ENCODE peak calls at places on chromosomes 13 and 19, in nine cellular contexts. R is mammary epithelial cell, O is neural progenitor cell, P is fibroblast of lung, G is keratinocyte, N is endodermal cell, J is MM.1S, T is astrocyte, W is SK-N-SH. H is an unnamed sample.

GRCh38 chr19:28526042-28526441 is 686.9 kb downstream of the UQCRFS1 start:
- DNase-seq in W (no peak), G (no peak), N (no peak), O (no peak), T (no peak), J (no peak), R (no peak), P (no peak), H (no peak)

GRCh38 chr19:30049844-30050667 is 108.0 kb downstream of the URI1 start:
- DNase-seq in J (no peak), R (no peak), G (no peak), O (no peak), N (no peak), P (peak), W (peak), T (no peak), H (no peak)

GRCh38 chr19:6481541-6482342 is at the start of gene DENND1C:
- DNase-seq in O (peak), P (no peak), G (no peak), J (peak), R (no peak), W (peak), N (peak), T (no peak), H (no peak)

GRCh38 chr19:35249848-35250711 is 1.3 kb downstream of the LSR start:
- DNase-seq in J (no peak), P (no peak), W (no peak), N (peak), R (no peak), G (no peak), T (no peak), O (no peak), H (peak)

GRCh38 chr13:22960827-22961226 is 220.0 kb upstream of the SGCG start:
- DNase-seq in P (no peak), T (no peak), G (no peak), W (no peak), R (no peak), N (peak), O (no peak), J (no peak), H (no peak)

GRCh38 chr13:75437582-75438318 is 44.2 kb downstream of the TBC1D4 start:
- DNase-seq in W (no peak), G (no peak), O (peak), P (peak), J (no peak), T (peak), R (no peak), N (no peak), H (no peak)

GRCh38 chr13:24503376-24503690 is 9.2 kb downstream of the PARP4 start:
- DNase-seq in O (no peak), G (no peak), N (no peak), J (no peak), T (no peak), W (no peak), P (no peak), R (no peak), H (peak)

GRCh38 chr19:46785980-46786235 is 2.5 kb downstream of the SLC1A5 start:
- DNase-seq in N (no peak), O (no peak), R (no peak), W (no peak), P (no peak), J (no peak), T (no peak), G (no peak), H (no peak)

GRCh38 chr19:17159466-17160393 is 55.4 kb upstream of the USE1 start:
- DNase-seq in J (no peak), O (no peak), T (peak), W (no peak), G (no peak), N (peak), P (peak), R (peak), H (no peak)

GRCh38 chr13:40764587-40765403 is 6.2 kb downstream of the MRPS31 start:
- DNase-seq in N (no peak), O (no peak), T (peak), G (no peak), W (no peak), J (no peak), P (no peak), R (peak), H (no peak)

GRCh38 chr13:48749144-48749543 is 95.4 kb downstream of the CYSLTR2 start:
- DNase-seq in O (no peak), G (no peak), N (no peak), W (no peak), P (peak), T (peak), R (peak), J (no peak), H (no peak)
- H3K9ac ChIP-seq in O (no peak), G (peak), N (no peak), W (no peak), P (no peak), T (peak), R (peak), J (no peak), H (no peak)

GRCh38 chr13:101576977-101577376 is 124.5 kb downstream of the ITGBL1 start:
- DNase-seq in R (no peak), T (no peak), O (no peak), W (no peak), G (no peak), N (no peak), J (no peak), P (no peak), H (no peak)
- TF ChIP-seq CTCF in R (no peak), T (no peak), O (no peak), W (no peak), G (no peak), N (peak), J (no peak), P (no peak), H (no peak)

GRCh38 chr19:49800771-49801170 is 12.3 kb downstream of the FUZ start:
- DNase-seq in G (no peak), W (no peak), O (no peak), N (no peak), R (no peak), P (no peak), J (no peak), T (no peak), H (no peak)

GRCh38 chr19:49799798-49800376 is 13.2 kb downstream of the FUZ start:
- DNase-seq in G (no peak), J (no peak), W (no peak), T (no peak), O (peak), R (no peak), P (no peak), N (peak), H (no peak)

GRCh38 chr19:49802836-49803528 is 10.1 kb downstream of the FUZ start:
- DNase-seq in G (no peak), J (no peak), N (no peak), W (no peak), O (no peak), T (no peak), P (no peak), R (no peak), H (no peak)

GRCh38 chr19:49801966-49802661 is 11.0 kb downstream of the FUZ start:
- DNase-seq in N (peak), O (peak), R (no peak), G (no peak), T (peak), W (peak), P (peak), J (no peak), H (peak)

GRCh38 chr19:49801401-49801888 is 11.6 kb downstream of the FUZ start:
- DNase-seq in P (no peak), O (no peak), R (no peak), G (no peak), T (no peak), N (no peak), W (no peak), J (no peak), H (no peak)
- H3K4me3 ChIP-seq in P (peak), O (peak), R (no peak), G (no peak), T (no peak), N (no peak), W (peak), J (no peak), H (peak)

GRCh38 chr13:28136916-28137315 is 1.4 kb upstream of the PAN3 start:
- DNase-seq in W (no peak), T (no peak), G (no peak), N (no peak), O (no peak), P (peak), R (no peak), J (peak), H (no peak)
- H3K9ac ChIP-seq in W (peak), T (peak), G (peak), N (peak), O (peak), P (no peak), R (peak), J (peak), H (peak)

GRCh38 chr19:33194527-33194883 is 375 bp downstream of the LRP3 start:
- DNase-seq in T (no peak), N (peak), G (no peak), O (peak), P (no peak), J (no peak), W (no peak), R (no peak), H (no peak)

GRCh38 chr19:33193864-33194362 is at the start of gene LRP3:
- DNase-seq in J (no peak), G (no peak), P (peak), R (no peak), W (peak), T (no peak), N (peak), O (peak), H (peak)

GRCh38 chr19:33191501-33191900 is 2.6 kb upstream of the LRP3 start:
- DNase-seq in O (no peak), T (no peak), G (no peak), J (no peak), P (no peak), W (no peak), N (peak), R (no peak), H (no peak)

GRCh38 chr19:33193269-33193863 is 764 bp upstream of the LRP3 start:
- DNase-seq in O (no peak), G (no peak), T (no peak), P (no peak), N (no peak), W (no peak), R (no peak), J (no peak), H (no peak)

DNA sequence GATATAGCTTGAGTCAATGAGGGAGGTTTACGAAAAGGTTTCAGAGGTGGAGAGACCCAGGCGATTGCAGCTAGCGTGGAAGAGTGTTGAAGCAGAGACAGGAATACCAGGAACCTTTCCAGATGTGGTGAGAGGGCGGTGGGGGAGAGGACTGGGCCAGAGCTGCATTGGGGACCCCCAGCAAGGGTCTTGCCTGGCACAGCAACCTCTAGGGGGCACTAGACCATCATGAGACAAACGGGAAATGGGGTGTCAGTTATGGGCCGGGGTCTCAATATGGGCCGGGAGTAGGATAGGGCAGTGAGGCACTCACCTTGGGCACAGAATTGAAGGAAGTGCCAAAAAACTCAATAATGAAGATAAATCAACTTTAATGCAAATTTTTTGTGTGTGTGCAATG is 2.1 kb upstream of the LRP3 start:
- DNase-seq in P (no peak), R (no peak), J (no peak), T (no peak), G (no peak), N (peak), W (peak), O (peak), H (no peak)
- TF ChIP-seq CTCF in P (peak), R (no peak), J (peak), T (peak), G (no peak), N (peak), W (peak), O (peak), H (no peak)

GRCh38 chr13:51785592-51786424 is 18.2 kb downstream of the DHRS12 start:
- DNase-seq in G (no peak), J (no peak), P (peak), N (peak), W (peak), R (no peak), T (peak), O (peak), H (peak)

GRCh38 chr13:51784097-51784496 is 19.9 kb downstream of the DHRS12 start:
- DNase-seq in J (no peak), O (no peak), P (no peak), G (no peak), T (no peak), N (no peak), W (no peak), R (no peak), H (no peak)

GRCh38 chr13:51782026-51782710 is 21.8 kb downstream of the DHRS12 start:
- DNase-seq in R (no peak), T (no peak), W (no peak), G (no peak), P (no peak), O (no peak), J (no peak), N (no peak), H (no peak)

GRCh38 chr13:51783432-51784094 is 20.4 kb downstream of the DHRS12 start:
- DNase-seq in G (no peak), R (no peak), T (no peak), O (no peak), N (no peak), P (no peak), W (no peak), J (no peak), H (no peak)

DNA sequence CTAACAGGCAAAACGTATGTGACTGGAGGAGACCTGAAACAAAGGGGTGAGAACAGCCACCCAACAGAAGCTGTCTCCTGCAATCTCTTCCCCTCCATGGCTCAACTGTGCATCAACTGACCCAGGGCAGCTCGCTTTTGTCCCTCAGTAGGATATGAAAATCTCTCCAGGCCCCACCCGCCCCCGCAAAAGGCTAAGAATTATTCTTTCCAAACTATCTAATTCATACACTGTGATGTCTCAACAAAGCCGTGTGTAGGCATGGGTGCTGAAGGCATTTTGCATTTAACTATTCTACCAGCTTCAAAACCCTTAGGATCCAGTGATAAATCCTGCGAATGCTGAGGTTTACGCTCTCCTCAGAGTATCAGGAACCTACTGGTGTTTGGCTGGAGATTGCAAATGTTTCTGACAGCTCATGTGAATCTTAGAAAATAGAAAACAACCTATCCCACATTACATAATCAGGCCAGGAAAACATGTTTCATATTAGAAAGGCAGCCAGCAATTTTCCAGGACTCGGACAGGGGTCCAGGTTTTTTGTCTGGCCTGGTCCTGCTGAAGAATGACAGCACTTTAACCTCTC is 17.4 kb downstream of the DHRS12 start:
- DNase-seq in O (no peak), J (no peak), P (no peak), T (no peak), R (no peak), N (no peak), W (no peak), G (no peak), H (no peak)
- H3K4me3 ChIP-seq in O (no peak), J (no peak), P (no peak), T (no peak), R (no peak), N (no peak), W (no peak), G (no peak), H (no peak)